ENCODE peak calls at places on chromosomes 4 and X, in five cellular contexts. L is aorta, S is Peyer's patch, P is psoas muscle, D is endothelial cell of umbilical vein. H is an unnamed sample.

GRCh38 chr4:101600287-101600686 is 190.2 kb upstream of the BANK1 start:
- DNase-seq in P (no peak), S (no peak), L (no peak), D (peak; percentile 47), H (no peak)

GRCh38 chrX:646796-647195 is 16.2 kb downstream of the SHOX start:
- DNase-seq in L (peak; percentile 13), D (no peak), P (no peak), S (no peak), H (no peak)

GRCh38 chr4:152590179-152591031 is 54.5 kb upstream of the FBXW7 start:
- DNase-seq in D (no peak), L (no peak), S (no peak), P (no peak), H (no peak)

GRCh38 chr4:147794787-147795413 is 63.0 kb downstream of the ARHGAP10 start:
- DNase-seq in D (no peak), S (no peak), P (no peak), L (no peak), H (no peak)

GRCh38 chr4:1410491-1411325 is 4.5 kb upstream of the NKX1-1 start:
- DNase-seq in S (peak; percentile 36), P (peak; percentile 55), L (peak; percentile 85), D (peak; percentile 33), H (peak; percentile 20)

GRCh38 chr4:54230479-54231418 is 1.7 kb downstream of the PDGFRA start:
- DNase-seq in P (peak; percentile 81), L (peak; percentile 84), S (peak; percentile 55), D (no peak), H (peak; percentile 27)

GRCh38 chrX:24870143-24870542 is 145.6 kb downstream of the ARX start:
- DNase-seq in S (no peak), L (no peak), P (no peak), D (no peak), H (no peak)

GRCh38 chr4:2806392-2807355 is 13.8 kb downstream of the SH3BP2 start:
- DNase-seq in D (peak; percentile 62), L (no peak), P (peak; percentile 84), S (peak; percentile 83), H (peak; percentile 79)

GRCh38 chrX:39309721-39310152 is 508.5 kb downstream of the MID1IP1 start:
- DNase-seq in L (no peak), D (peak; percentile 92), P (no peak), S (peak; percentile 55), H (no peak)

GRCh38 chrX:68694429-68695205 is 47.2 kb downstream of the STARD8 start:
- DNase-seq in S (no peak), L (no peak), D (no peak), P (no peak), H (no peak)
- H3K4me3 ChIP-seq in S (no peak overlapping the region), L (no peak overlapping the region), D (peak overlapping the region; percentile 72), P (peak overlapping the region; percentile 85), H (peak overlapping the region; percentile 31)

GRCh38 chrX:108309144-108309543 is 129.1 kb downstream of the COL4A6 start:
- DNase-seq in D (peak; percentile 19), S (no peak), P (no peak), L (no peak), H (no peak)
- H3K4me1 ChIP-seq in D (no peaks in the 10 kb centered on the region), S (no peaks in the 10 kb centered on the region), P (peaks cover 3% of the 10 kb centered on the region), L (no peaks in the 10 kb centered on the region), H (no peaks in the 10 kb centered on the region)

GRCh38 chrX:133413218-133413925 is 1.9 kb downstream of the GPC4 start:
- DNase-seq in S (no peak), L (peak; percentile 77), P (peak; percentile 50), D (no peak), H (no peak)

GRCh38 chrX:133415276-133416105 is at the start of gene GPC4:
- DNase-seq in D (no peak), L (peak; percentile 89), S (peak; percentile 65), P (peak; percentile 88), H (peak; percentile 73)

GRCh38 chrX:133412246-133412645 is 3.0 kb downstream of the GPC4 start:
- DNase-seq in L (no peak), S (no peak), D (no peak), P (no peak), H (no peak)

GRCh38 chrX:133412665-133413064 is 2.6 kb downstream of the GPC4 start:
- DNase-seq in P (no peak), L (no peak), S (no peak), D (no peak), H (no peak)

DNA sequence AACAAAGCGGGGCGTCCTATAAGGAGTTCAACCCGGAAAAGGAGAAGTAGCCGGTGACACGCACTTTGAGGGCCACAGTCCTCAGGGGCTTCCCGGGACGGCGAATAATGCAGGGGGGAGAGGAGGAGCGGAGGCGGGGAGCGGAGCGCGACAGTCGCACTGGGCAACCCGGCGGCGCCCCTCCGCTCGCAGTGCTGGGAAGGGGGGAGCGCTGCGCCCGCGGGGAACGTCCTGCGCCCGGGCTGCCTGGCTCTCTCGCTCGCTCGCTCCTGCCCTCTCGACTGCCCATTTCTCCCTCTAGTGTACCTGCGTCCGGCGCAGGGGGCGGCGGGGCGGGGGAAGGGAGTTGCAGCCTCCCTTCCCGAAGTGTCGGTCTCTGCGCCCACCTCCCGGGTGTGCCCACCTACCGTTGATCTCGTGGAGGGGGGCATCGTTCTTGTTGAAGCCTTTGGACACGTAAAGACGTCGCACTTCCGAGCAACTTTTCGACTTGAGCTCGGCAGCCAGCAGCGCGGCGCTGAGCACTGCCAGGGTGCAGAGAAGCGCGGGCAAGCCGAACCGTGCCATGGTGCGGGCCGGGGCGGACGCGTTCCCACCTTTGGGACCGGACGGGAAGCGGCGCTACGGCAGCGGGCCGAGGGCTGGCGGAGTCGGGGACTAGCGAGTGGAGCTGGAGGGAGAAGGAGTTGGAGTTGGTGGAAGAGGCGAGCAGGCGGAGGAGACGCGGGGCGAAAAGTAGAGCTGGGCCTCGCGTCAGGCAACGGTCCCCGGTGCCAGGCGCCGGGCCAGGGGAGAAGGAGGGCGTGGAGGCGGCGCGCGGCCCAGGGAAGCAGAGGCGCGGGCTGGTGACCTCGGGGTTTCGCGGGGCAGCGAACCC is 652 bp downstream of the GPC4 start:
- DNase-seq in S (no peak), D (no peak), L (peak; percentile 79), P (no peak), H (peak; percentile 21)
- H3K4me3 ChIP-seq in S (peak overlapping the region; percentile 38), D (no peak overlapping the region), L (peak overlapping the region; percentile 71), P (peak overlapping the region; percentile 77), H (peak overlapping the region; percentile 56)

GRCh38 chr4:159160242-159160641 is 57.4 kb downstream of the RAPGEF2 start:
- DNase-seq in S (no peak), D (no peak), P (no peak), L (no peak), H (no peak)
- H3K4me1 ChIP-seq in S (no peaks in the 10 kb centered on the region), D (peaks cover 22% of the 10 kb centered on the region), P (peaks cover 49% of the 10 kb centered on the region), L (no peaks in the 10 kb centered on the region), H (no peaks in the 10 kb centered on the region)

GRCh38 chr4:82569076-82569475 is 7.3 kb upstream of the TMEM150C start:
- DNase-seq in L (no peak), D (no peak), P (no peak), S (no peak), H (no peak)
- H3K4me3 ChIP-seq in L (no peak overlapping the region), D (no peak overlapping the region), P (no peak overlapping the region), S (no peak overlapping the region), H (no peak overlapping the region)